ENCODE peak calls at places on chromosomes 13 and 19, in four cellular contexts. Z, W, R and M are unnamed samples.

GRCh38 chr13:77136902-77137420 is 110.0 kb upstream of the FBXL3 start:
- DNase-seq in Z (no peak), R (no peak), W (no peak), M (peak)

GRCh38 chr13:99307648-99308339 is 595 bp upstream of the GPR183 start:
- DNase-seq in W (no peak), R (no peak), Z (no peak), M (peak)

GRCh38 chr19:19642506-19643157 is 825 bp downstream of the GMIP start:
- DNase-seq in R (no peak), W (no peak), Z (no peak), M (no peak)

GRCh38 chr19:14731200-14731599 is 41.4 kb downstream of the ZNF333 start:
- DNase-seq in W (no peak), R (no peak), Z (no peak), M (no peak)

GRCh38 chr13:73421310-73421912 is 362.6 kb downstream of the KLF5 start:
- DNase-seq in R (no peak), Z (peak), W (no peak), M (no peak)

GRCh38 chr13:30179547-30180256 is 127.6 kb downstream of the KATNAL1 start:
- DNase-seq in R (no peak), Z (no peak), W (no peak), M (no peak)

GRCh38 chr19:39070888-39071287 is 13.3 kb upstream of the ACP7 start:
- DNase-seq in Z (no peak), R (no peak), W (no peak), M (peak)

GRCh38 chr13:59099182-59099950 is 1064.4 kb downstream of the DIAPH3 start:
- DNase-seq in R (peak), W (no peak), Z (no peak), M (no peak)

GRCh38 chr19:3359850-3360493 is 6.4 kb upstream of the NFIC start:
- DNase-seq in W (no peak), R (no peak), Z (no peak), M (no peak)

GRCh38 chr13:37074703-37075102 is 15.2 kb upstream of the SUPT20H start:
- DNase-seq in Z (no peak), W (peak), R (peak), M (no peak)

GRCh38 chr13:97506511-97506910 is 72.5 kb downstream of the RAP2A start:
- DNase-seq in R (no peak), W (no peak), Z (no peak), M (no peak)

GRCh38 chr19:49925486-49925885 is 3.5 kb upstream of the ATF5 start:
- DNase-seq in Z (no peak), R (no peak), W (no peak), M (no peak)

GRCh38 chr19:42683917-42684513 is 56.3 kb downstream of the PSG3 start:
- DNase-seq in R (no peak), W (peak), Z (no peak), M (no peak)